ENCODE peak calls at places on chromosomes 4 and X, in seven cellular contexts. N is GM23338, B is cardiac fibroblast, P is T-helper 17 cell, V is kidney tubule cell, M is omental fat pad, S is left colon. L is an unnamed sample.
A peak's percentile ranks its signal among the peaks of the same experiment; 100 is the strongest.

GRCh38 chrX:93673056-93673868 is at the start of gene NAP1L3:
- DNase-seq in N (peak; percentile 88), B (peak; percentile 71), P (peak; percentile 16), V (peak; percentile 61), M (no peak), S (peak; percentile 25), L (peak; percentile 71)

GRCh38 chrX:15864629-15865028 is 10.0 kb upstream of the AP1S2 start:
- DNase-seq in N (no peak), B (no peak), P (no peak), V (peak; percentile 78), M (no peak), S (no peak), L (no peak)

GRCh38 chr4:85600501-85600900 is 125.6 kb downstream of the ARHGAP24 start:
- DNase-seq in N (no peak), B (no peak), P (no peak), V (no peak), M (no peak), S (no peak), L (no peak)

GRCh38 chr4:115187136-115187535 is 73.7 kb upstream of the NDST4 start:
- DNase-seq in N (no peak), B (no peak), P (no peak), V (peak; percentile 9), M (no peak), S (no peak), L (no peak)

GRCh38 chr4:101306764-101307615 is 40.3 kb downstream of the PPP3CA start:
- DNase-seq in N (no peak), B (no peak), P (no peak), V (no peak), M (no peak), S (no peak), L (no peak)

GRCh38 chrX:149006235-149006634 is 498.9 kb downstream of the IDS start:
- DNase-seq in N (no peak), B (no peak), P (no peak), V (no peak), M (no peak), S (no peak), L (no peak)

GRCh38 chr4:10123227-10124101 is 6.9 kb upstream of the WDR1 start:
- DNase-seq in N (peak; percentile 73), B (peak; percentile 77), P (no peak), V (peak; percentile 93), M (no peak), S (no peak), L (peak; percentile 11)

GRCh38 chrX:115534383-115534782 is 26.6 kb upstream of the PLS3 start:
- DNase-seq in N (no peak), B (no peak), P (no peak), V (no peak), M (no peak), S (no peak), L (no peak)

GRCh38 chrX:145002776-145003175 is 244.5 kb upstream of the SPANXN1 start:
- DNase-seq in N (no peak), B (no peak), P (no peak), V (no peak), M (no peak), S (no peak), L (no peak)

GRCh38 chr4:10109995-10110670 is 6.5 kb downstream of the WDR1 start:
- DNase-seq in N (peak; percentile 8), B (no peak), P (no peak), V (no peak), M (no peak), S (no peak), L (no peak)

GRCh38 chr4:95956094-95956493 is 116.2 kb downstream of the PDHA2 start:
- DNase-seq in N (no peak), B (no peak), P (no peak), V (no peak), M (no peak), S (no peak), L (no peak)

GRCh38 chrX:1792636-1793035 is 177.8 kb downstream of the ASMT start:
- DNase-seq in N (no peak), B (no peak), P (no peak), V (no peak), M (no peak), S (no peak), L (no peak)

GRCh38 chr4:86026720-86027119 is 333.1 kb downstream of the MAPK10 start:
- DNase-seq in N (no peak), B (no peak), P (no peak), V (no peak), M (no peak), S (no peak), L (no peak)

GRCh38 chrX:23381688-23382087 is 47.0 kb downstream of the PTCHD1 start:
- DNase-seq in N (no peak), B (no peak), P (no peak), V (no peak), M (no peak), S (no peak), L (no peak)

GRCh38 chr4:3336389-3337356 is 43.9 kb downstream of the RGS12 start:
- DNase-seq in N (no peak), B (no peak), P (no peak), V (no peak), M (no peak), S (no peak), L (no peak)

GRCh38 chr4:96946552-96946951 is 1106.7 kb downstream of the PDHA2 start:
- DNase-seq in N (no peak), B (no peak), P (no peak), V (no peak), M (no peak), S (no peak), L (no peak)

GRCh38 chrX:9948406-9948805 is 18.8 kb upstream of the CLDN34 start:
- DNase-seq in N (no peak), B (peak; percentile 5), P (no peak), V (peak; percentile 8), M (no peak), S (no peak), L (no peak)

GRCh38 chr4:128601992-128602695 is 207.4 kb upstream of the JADE1 start:
- DNase-seq in N (no peak), B (peak; percentile 86), P (no peak), V (peak; percentile 57), M (no peak), S (no peak), L (no peak)

GRCh38 chrX:115393271-115393670 is 103.8 kb downstream of the LUZP4 start:
- DNase-seq in N (peak; percentile 3), B (peak; percentile 83), P (no peak), V (peak; percentile 91), M (no peak), S (no peak), L (peak; percentile 53)

GRCh38 chr4:112327950-112328349 is 30.8 kb downstream of the ALPK1 start:
- DNase-seq in N (peak; percentile 77), B (peak; percentile 73), P (no peak), V (peak; percentile 68), M (no peak), S (no peak), L (peak; percentile 62)

GRCh38 chrX:103879339-103879738 is 47.3 kb upstream of the RAB9B start:
- DNase-seq in N (no peak), B (peak; percentile 28), P (no peak), V (peak; percentile 82), M (no peak), S (no peak), L (no peak)

GRCh38 chr4:101961144-101961543 is 170.6 kb downstream of the BANK1 start:
- DNase-seq in N (no peak), B (peak; percentile 10), P (no peak), V (peak; percentile 68), M (no peak), S (no peak), L (no peak)

GRCh38 chr4:71541541-71541940 is 202.7 kb downstream of the SLC4A4 start:
- DNase-seq in N (no peak), B (no peak), P (no peak), V (no peak), M (no peak), S (no peak), L (no peak)

GRCh38 chr4:128825226-128825625 is 15.7 kb downstream of the JADE1 start:
- DNase-seq in N (peak; percentile 44), B (no peak), P (no peak), V (peak; percentile 64), M (no peak), S (peak; percentile 22), L (no peak)

GRCh38 chrX:39948564-39948963 is 149.2 kb downstream of the BCOR start:
- DNase-seq in N (no peak), B (no peak), P (no peak), V (no peak), M (no peak), S (no peak), L (no peak)

GRCh38 chr4:119659576-119659975 is 31.0 kb upstream of the PDE5A start:
- DNase-seq in N (no peak), B (peak; percentile 26), P (no peak), V (no peak), M (no peak), S (no peak), L (no peak)

GRCh38 chr4:90996813-90997212 is 869.6 kb downstream of the CCSER1 start:
- DNase-seq in N (no peak), B (no peak), P (no peak), V (no peak), M (no peak), S (no peak), L (no peak)

GRCh38 chr4:3441501-3442459 is at the start of gene HGFAC:
- DNase-seq in N (no peak), B (no peak), P (no peak), V (no peak), M (no peak), S (no peak), L (no peak)

GRCh38 chr4:145716661-145717200 is 36.8 kb downstream of the C4orf51 start:
- DNase-seq in N (no peak), B (no peak), P (no peak), V (no peak), M (no peak), S (no peak), L (no peak)

GRCh38 chr4:11106769-11107168 is 321.9 kb downstream of the HS3ST1 start:
- DNase-seq in N (no peak), B (peak; percentile 27), P (no peak), V (no peak), M (no peak), S (no peak), L (peak; percentile 64)

GRCh38 chrX:137428251-137428661 is 137.7 kb upstream of the ZIC3 start:
- DNase-seq in N (peak; percentile 40), B (no peak), P (no peak), V (no peak), M (no peak), S (no peak), L (no peak)

GRCh38 chr4:145234086-145234694 is 53.8 kb upstream of the OTUD4 start:
- DNase-seq in N (peak; percentile 85), B (peak; percentile 77), P (no peak), V (peak; percentile 62), M (no peak), S (peak; percentile 70), L (peak; percentile 89)